ENCODE peak calls at places on chromosomes 11 and 22, in nine cellular contexts. One of them, this sample, is unnamed.

GRCh38 chr11:44623321-44623715 is 57.9 kb downstream of the CD82 start:
- DNase-seq in SK-N-SH: no peak
- DNase-seq in OCI-LY7: no peak
- DNase-seq in GM23248: no peak
- DNase-seq in PC-3: no peak
- DNase-seq in GM23338: no peak
- DNase-seq in HCT116: no peak
- DNase-seq in MM.1S: no peak
- DNase-seq in hepatocyte: no peak
- DNase-seq in this sample: no peak

GRCh38 chr11:75563978-75564552 is 2.0 kb downstream of the SERPINH1 start:
- DNase-seq in GM23248: peak
- DNase-seq in PC-3: no peak
- DNase-seq in HCT116: no peak
- DNase-seq in OCI-LY7: no peak
- DNase-seq in MM.1S: no peak
- DNase-seq in SK-N-SH: no peak
- DNase-seq in GM23338: peak
- DNase-seq in hepatocyte: peak
- DNase-seq in this sample: peak

GRCh38 chr11:115985896-115986295 is 481.7 kb upstream of the CADM1 start:
- DNase-seq in GM23338: no peak
- DNase-seq in HCT116: no peak
- DNase-seq in MM.1S: no peak
- DNase-seq in hepatocyte: no peak
- DNase-seq in OCI-LY7: no peak
- DNase-seq in GM23248: no peak
- DNase-seq in SK-N-SH: no peak
- DNase-seq in PC-3: no peak
- DNase-seq in this sample: no peak

GRCh38 chr11:103546236-103546635 is 437.0 kb downstream of the DYNC2H1 start:
- DNase-seq in GM23338: no peak
- DNase-seq in PC-3: peak
- DNase-seq in hepatocyte: no peak
- DNase-seq in GM23248: peak
- DNase-seq in HCT116: no peak
- DNase-seq in MM.1S: no peak
- DNase-seq in OCI-LY7: no peak
- DNase-seq in SK-N-SH: no peak
- DNase-seq in this sample: no peak

GRCh38 chr11:42631223-42631843 is 680.5 kb upstream of the API5 start:
- DNase-seq in HCT116: no peak
- DNase-seq in OCI-LY7: peak
- DNase-seq in hepatocyte: peak
- DNase-seq in PC-3: peak
- DNase-seq in SK-N-SH: peak
- DNase-seq in GM23248: peak
- DNase-seq in GM23338: peak
- DNase-seq in MM.1S: peak
- DNase-seq in this sample: peak

GRCh38 chr11:102762414-102762813 is 18.0 kb downstream of the MMP10 start:
- DNase-seq in GM23248: peak
- DNase-seq in OCI-LY7: no peak
- DNase-seq in MM.1S: no peak
- DNase-seq in HCT116: no peak
- DNase-seq in hepatocyte: no peak
- DNase-seq in PC-3: peak
- DNase-seq in SK-N-SH: no peak
- DNase-seq in GM23338: no peak
- DNase-seq in this sample: peak

GRCh38 chr11:73404048-73404447 is 27.8 kb downstream of the RELT start:
- DNase-seq in PC-3: peak
- DNase-seq in hepatocyte: peak
- DNase-seq in MM.1S: no peak
- DNase-seq in OCI-LY7: no peak
- DNase-seq in GM23248: peak
- DNase-seq in GM23338: peak
- DNase-seq in SK-N-SH: peak
- DNase-seq in HCT116: peak
- DNase-seq in this sample: peak

GRCh38 chr11:119773016-119773415 is 44.0 kb upstream of the NECTIN1 start:
- DNase-seq in GM23338: no peak
- DNase-seq in SK-N-SH: peak
- DNase-seq in HCT116: no peak
- DNase-seq in PC-3: no peak
- DNase-seq in hepatocyte: no peak
- DNase-seq in GM23248: no peak
- DNase-seq in MM.1S: no peak
- DNase-seq in OCI-LY7: no peak
- DNase-seq in this sample: no peak

GRCh38 chr22:30892731-30893221 is 75.8 kb downstream of the MORC2 start:
- DNase-seq in GM23338: no peak
- DNase-seq in SK-N-SH: no peak
- DNase-seq in OCI-LY7: no peak
- DNase-seq in HCT116: no peak
- DNase-seq in PC-3: no peak
- DNase-seq in hepatocyte: peak
- DNase-seq in GM23248: no peak
- DNase-seq in MM.1S: no peak
- DNase-seq in this sample: no peak

GRCh38 chr22:17476838-17477237 is 86.5 kb upstream of the SLC25A18 start:
- DNase-seq in MM.1S: no peak
- DNase-seq in SK-N-SH: no peak
- DNase-seq in OCI-LY7: no peak
- DNase-seq in PC-3: no peak
- DNase-seq in HCT116: no peak
- DNase-seq in GM23338: peak
- DNase-seq in hepatocyte: no peak
- DNase-seq in GM23248: no peak
- DNase-seq in this sample: no peak

GRCh38 chr11:44470849-44471248 is 94.6 kb upstream of the CD82 start:
- DNase-seq in hepatocyte: no peak
- DNase-seq in GM23248: no peak
- DNase-seq in MM.1S: no peak
- DNase-seq in SK-N-SH: no peak
- DNase-seq in HCT116: no peak
- DNase-seq in GM23338: no peak
- DNase-seq in OCI-LY7: no peak
- DNase-seq in PC-3: no peak
- DNase-seq in this sample: peak

GRCh38 chr11:86606849-86607481 is 65.5 kb downstream of the ME3 start:
- DNase-seq in GM23338: no peak
- DNase-seq in SK-N-SH: no peak
- DNase-seq in HCT116: no peak
- DNase-seq in OCI-LY7: no peak
- DNase-seq in hepatocyte: no peak
- DNase-seq in GM23248: peak
- DNase-seq in PC-3: peak
- DNase-seq in MM.1S: no peak
- DNase-seq in this sample: no peak

GRCh38 chr11:20362481-20362880 is 1.0 kb upstream of the HTATIP2 start:
- DNase-seq in MM.1S: no peak
- DNase-seq in hepatocyte: no peak
- DNase-seq in PC-3: no peak
- DNase-seq in SK-N-SH: no peak
- DNase-seq in GM23338: no peak
- DNase-seq in HCT116: no peak
- DNase-seq in OCI-LY7: no peak
- DNase-seq in GM23248: no peak
- DNase-seq in this sample: no peak

GRCh38 chr11:69442807-69443137 is 38.7 kb upstream of the LINC01488 start:
- DNase-seq in GM23248: peak
- DNase-seq in hepatocyte: peak
- DNase-seq in PC-3: peak
- DNase-seq in SK-N-SH: peak
- DNase-seq in OCI-LY7: no peak
- DNase-seq in MM.1S: no peak
- DNase-seq in GM23338: peak
- DNase-seq in HCT116: no peak
- DNase-seq in this sample: no peak

GRCh38 chr11:69443968-69444364 is 37.5 kb upstream of the LINC01488 start:
- DNase-seq in PC-3: no peak
- DNase-seq in HCT116: no peak
- DNase-seq in SK-N-SH: no peak
- DNase-seq in hepatocyte: no peak
- DNase-seq in OCI-LY7: no peak
- DNase-seq in GM23338: no peak
- DNase-seq in MM.1S: no peak
- DNase-seq in GM23248: peak
- DNase-seq in this sample: no peak

GRCh38 chr11:69444381-69445130 is 36.9 kb upstream of the LINC01488 start:
- DNase-seq in HCT116: no peak
- DNase-seq in GM23248: peak
- DNase-seq in SK-N-SH: no peak
- DNase-seq in GM23338: peak
- DNase-seq in OCI-LY7: no peak
- DNase-seq in PC-3: peak
- DNase-seq in hepatocyte: peak
- DNase-seq in MM.1S: no peak
- DNase-seq in this sample: peak

GRCh38 chr11:69442012-69442806 is 39.3 kb upstream of the LINC01488 start:
- DNase-seq in MM.1S: no peak
- DNase-seq in PC-3: peak
- DNase-seq in HCT116: no peak
- DNase-seq in SK-N-SH: no peak
- DNase-seq in GM23338: no peak
- DNase-seq in hepatocyte: no peak
- DNase-seq in OCI-LY7: no peak
- DNase-seq in GM23248: peak
- DNase-seq in this sample: no peak

DNA sequence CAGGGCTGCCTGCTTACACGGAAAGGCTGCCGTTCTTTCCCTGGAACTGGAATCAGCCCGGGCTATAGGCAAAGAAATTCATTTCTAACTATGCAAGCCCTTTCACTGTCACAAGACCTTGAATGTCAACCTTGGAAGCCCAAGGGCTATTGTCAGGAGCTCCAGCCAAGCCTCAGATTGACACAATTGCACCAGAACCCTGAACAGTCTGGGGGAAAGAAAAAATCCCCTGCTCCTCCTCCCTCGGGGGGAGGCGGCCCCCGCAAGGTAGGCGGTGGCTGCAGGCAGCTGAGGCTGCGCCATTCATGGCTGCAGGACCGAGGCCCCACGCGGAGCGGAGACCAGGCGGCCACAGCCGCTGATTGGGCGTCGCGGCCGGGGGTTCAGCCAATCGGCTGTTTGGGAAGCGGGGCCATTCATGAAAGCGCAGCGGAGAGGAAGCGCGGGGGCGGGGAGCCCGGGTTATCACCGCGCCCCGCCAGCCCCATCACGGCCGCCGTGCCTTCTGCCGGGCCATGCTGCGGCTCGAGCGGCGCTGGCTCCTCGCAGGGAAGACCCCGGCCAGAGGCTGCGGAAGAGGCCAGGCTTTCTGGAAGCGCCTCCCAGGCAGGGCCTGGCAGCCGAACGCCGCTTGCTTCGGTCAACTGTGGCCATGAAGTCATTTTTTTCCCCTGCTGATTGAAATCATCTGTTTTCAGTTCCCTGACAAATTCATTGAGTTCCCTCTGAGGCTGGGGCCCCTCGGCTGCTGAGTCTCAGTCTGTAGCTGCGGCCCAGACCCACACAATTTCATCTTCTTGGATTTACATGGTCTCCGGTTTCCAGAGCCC is 38.1 kb upstream of the LINC01488 start:
- DNase-seq in SK-N-SH: peak
- DNase-seq in HCT116: peak
- DNase-seq in GM23248: peak
- DNase-seq in OCI-LY7: no peak
- DNase-seq in PC-3: peak
- DNase-seq in hepatocyte: peak
- DNase-seq in GM23338: peak
- DNase-seq in MM.1S: peak
- DNase-seq in this sample: peak
- H3K4me3 ChIP-seq in SK-N-SH: peak
- H3K4me3 ChIP-seq in HCT116: peak
- H3K4me3 ChIP-seq in GM23248: peak
- H3K4me3 ChIP-seq in OCI-LY7: no peak
- H3K4me3 ChIP-seq in PC-3: peak
- H3K4me3 ChIP-seq in hepatocyte: no peak
- H3K4me3 ChIP-seq in GM23338: peak
- H3K4me3 ChIP-seq in MM.1S: peak
- H3K4me3 ChIP-seq in this sample: peak

GRCh38 chr11:13119928-13120520 is 110.9 kb downstream of the RASSF10 start:
- DNase-seq in HCT116: no peak
- DNase-seq in GM23338: no peak
- DNase-seq in hepatocyte: no peak
- DNase-seq in GM23248: peak
- DNase-seq in PC-3: peak
- DNase-seq in OCI-LY7: no peak
- DNase-seq in SK-N-SH: no peak
- DNase-seq in MM.1S: no peak
- DNase-seq in this sample: no peak
- H2AFZ ChIP-seq in HCT116: peak
- H2AFZ ChIP-seq in GM23338: no peak
- H2AFZ ChIP-seq in hepatocyte: no peak
- H2AFZ ChIP-seq in GM23248: peak
- H2AFZ ChIP-seq in PC-3: peak
- H2AFZ ChIP-seq in OCI-LY7: no peak
- H2AFZ ChIP-seq in SK-N-SH: peak
- H2AFZ ChIP-seq in MM.1S: no peak
- H2AFZ ChIP-seq in this sample: peak

DNA sequence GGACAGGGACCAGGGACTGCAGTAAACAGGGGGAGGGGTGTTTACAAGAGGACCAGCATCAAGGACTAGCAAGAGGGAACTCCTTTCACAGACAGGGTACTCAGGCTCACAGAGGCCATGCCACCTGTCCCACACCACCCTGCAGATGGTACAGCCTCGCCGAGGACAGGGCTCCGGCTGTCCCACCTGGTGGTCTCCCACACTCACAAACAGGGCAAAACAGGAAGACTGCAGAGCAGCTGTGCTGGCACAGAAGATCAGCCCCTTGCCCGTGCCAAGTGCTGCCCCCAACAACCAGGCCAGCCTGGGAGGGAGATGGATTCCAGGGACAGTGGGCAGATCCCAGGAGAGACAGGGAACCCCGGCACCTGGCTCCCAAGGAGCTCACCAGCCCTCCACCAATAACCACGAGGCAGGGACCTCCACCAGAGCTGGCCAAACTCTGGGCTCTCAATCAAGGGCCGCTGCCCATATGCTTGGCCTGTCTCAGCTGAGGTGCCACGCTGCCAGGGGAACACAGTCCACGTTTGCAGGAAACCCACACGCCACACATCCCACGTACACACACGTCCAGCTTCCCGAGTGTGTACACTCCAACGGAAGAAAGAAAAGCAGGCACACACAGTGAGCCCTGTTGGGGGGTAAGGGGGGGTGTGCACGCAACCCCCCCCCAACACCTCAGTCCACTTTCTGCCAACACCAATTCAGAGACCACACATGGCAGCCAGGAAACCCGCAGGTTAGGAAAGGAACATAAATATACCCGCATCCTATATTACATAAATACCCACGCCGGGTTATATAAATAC is 2.0 kb downstream of the CSNK1E start:
- DNase-seq in SK-N-SH: no peak
- DNase-seq in OCI-LY7: peak
- DNase-seq in PC-3: no peak
- DNase-seq in GM23248: peak
- DNase-seq in HCT116: no peak
- DNase-seq in hepatocyte: peak
- DNase-seq in MM.1S: peak
- DNase-seq in GM23338: no peak
- DNase-seq in this sample: peak
- TF ChIP-seq EZH2phosphoT487 in SK-N-SH: no peak
- TF ChIP-seq EZH2phosphoT487 in OCI-LY7: no peak
- TF ChIP-seq EZH2phosphoT487 in PC-3: no peak
- TF ChIP-seq EZH2phosphoT487 in GM23248: no peak
- TF ChIP-seq EZH2phosphoT487 in HCT116: no peak
- TF ChIP-seq EZH2phosphoT487 in hepatocyte: no peak
- TF ChIP-seq EZH2phosphoT487 in MM.1S: no peak
- TF ChIP-seq EZH2phosphoT487 in GM23338: no peak
- TF ChIP-seq EZH2phosphoT487 in this sample: no peak

GRCh38 chr11:95337175-95337957 is 106.4 kb upstream of the SESN3 start:
- DNase-seq in MM.1S: peak
- DNase-seq in hepatocyte: peak
- DNase-seq in PC-3: no peak
- DNase-seq in SK-N-SH: no peak
- DNase-seq in HCT116: no peak
- DNase-seq in GM23248: peak
- DNase-seq in GM23338: peak
- DNase-seq in OCI-LY7: no peak
- DNase-seq in this sample: peak
- H3K4me3 ChIP-seq in MM.1S: peak
- H3K4me3 ChIP-seq in hepatocyte: no peak
- H3K4me3 ChIP-seq in PC-3: no peak
- H3K4me3 ChIP-seq in SK-N-SH: no peak
- H3K4me3 ChIP-seq in HCT116: no peak
- H3K4me3 ChIP-seq in GM23248: peak
- H3K4me3 ChIP-seq in GM23338: peak
- H3K4me3 ChIP-seq in OCI-LY7: no peak
- H3K4me3 ChIP-seq in this sample: no peak

This sample was measured in neural progenitor cell.